ENCODE peak calls at places on chromosomes 4 and X, in five cellular contexts. F is left lung, L is H4, X is lung microvascular endothelial cell, O is NCI-H1092. W is an unnamed sample.
A peak's percentile ranks its signal among the peaks of the same experiment; 100 is the strongest.

GRCh38 chr4:153218961-153219360 is 14.7 kb downstream of the TRIM2 start:
- DNase-seq in F (no peak), L (no peak), X (no peak), O (no peak), W (no peak)

GRCh38 chr4:186150926-186151325 is 40.4 kb upstream of the CYP4V2 start:
- DNase-seq in F (no peak), L (no peak), X (no peak), O (no peak), W (no peak)

GRCh38 chr4:70868778-70869177 is 29.1 kb upstream of the GRSF1 start:
- DNase-seq in F (no peak), L (no peak), X (no peak), O (no peak), W (no peak)

GRCh38 chr4:41448935-41449334 is 89.0 kb upstream of the LIMCH1 start:
- DNase-seq in F (peak; percentile 47), L (no peak), X (no peak), O (no peak), W (no peak)

GRCh38 chrX:41558531-41558930 is 111.4 kb downstream of the NYX start:
- DNase-seq in F (no peak), L (no peak), X (peak; percentile 47), O (no peak), W (no peak)

GRCh38 chr4:138275216-138275615 is 33.1 kb upstream of the SLC7A11 start:
- DNase-seq in F (no peak), L (no peak), X (no peak), O (no peak), W (no peak)

GRCh38 chr4:83753260-83753659 is 217.4 kb downstream of the GPAT3 start:
- DNase-seq in F (no peak), L (no peak), X (no peak), O (no peak), W (no peak)

GRCh38 chr4:44038811-44039210 is 409.8 kb downstream of the KCTD8 start:
- DNase-seq in F (no peak), L (no peak), X (no peak), O (no peak), W (no peak)

GRCh38 chr4:94960703-94961102 is 202.9 kb downstream of the BMPR1B start:
- DNase-seq in F (no peak), L (no peak), X (no peak), O (no peak), W (no peak)

GRCh38 chrX:102044496-102044895 is 81.0 kb upstream of the TCEAL2 start:
- DNase-seq in F (no peak), L (no peak), X (no peak), O (no peak), W (no peak)

GRCh38 chrX:104488811-104489210 is 77.2 kb upstream of the IL1RAPL2 start:
- DNase-seq in F (no peak), L (no peak), X (no peak), O (no peak), W (no peak)

GRCh38 chrX:13733506-13733905 is 914 bp downstream of the TRAPPC2 start:
- DNase-seq in F (no peak), L (no peak), X (no peak), O (no peak), W (no peak)

GRCh38 chr4:89894654-89895652 is at the start of gene MMRN1:
- DNase-seq in F (no peak), L (no peak), X (peak; percentile 95), O (no peak), W (no peak)

W was measured in CD14-positive monocyte.